ENCODE peak calls at places on chromosome 15, in seven cellular contexts. V is breast epithelium, Q is tibial nerve, M is mucosa of descending colon, O is hepatocyte, X is GM23248, K is stomach. F is an unnamed sample.

GRCh38 chr15:77266708-77267387 is 153.1 kb downstream of the PEAK1 start:
- DNase-seq in V (no peak), Q (no peak), M (no peak), O (no peak), X (peak), K (no peak), F (no peak)

GRCh38 chr15:82849556-82850241 is 40.3 kb downstream of the WHAMM start:
- DNase-seq in V (peak), Q (no peak), M (peak), O (peak), X (peak), K (peak), F (peak)

GRCh38 chr15:45402955-45403892 is 24.9 kb upstream of the GATM start:
- DNase-seq in V (no peak), Q (no peak), M (peak), O (peak), X (peak), K (peak), F (peak)

GRCh38 chr15:60325905-60326304 is 71.9 kb downstream of the ANXA2 start:
- DNase-seq in V (no peak), Q (no peak), M (no peak), O (no peak), X (no peak), K (no peak), F (no peak)

GRCh38 chr15:85941186-85941855 is 138.3 kb upstream of the AGBL1 start:
- DNase-seq in V (no peak), Q (no peak), M (no peak), O (peak), X (no peak), K (no peak), F (no peak)

GRCh38 chr15:81880833-81881232 is 165.0 kb downstream of the MEX3B start:
- DNase-seq in V (no peak), Q (no peak), M (no peak), O (no peak), X (no peak), K (no peak), F (no peak)

GRCh38 chr15:88745696-88746095 is 57.5 kb upstream of the ACAN start:
- DNase-seq in V (no peak), Q (no peak), M (no peak), O (no peak), X (peak), K (no peak), F (no peak)

GRCh38 chr15:33101036-33101435 is 93.5 kb downstream of the FMN1 start:
- DNase-seq in V (no peak), Q (no peak), M (no peak), O (no peak), X (no peak), K (no peak), F (no peak)

GRCh38 chr15:34783986-34784385 is 11.4 kb downstream of the ACTC1 start:
- DNase-seq in V (no peak), Q (no peak), M (no peak), O (no peak), X (no peak), K (no peak), F (no peak)

GRCh38 chr15:70172561-70172960 is 74.8 kb upstream of the TLE3 start:
- DNase-seq in V (no peak), Q (no peak), M (no peak), O (no peak), X (no peak), K (no peak), F (no peak)

GRCh38 chr15:64111679-64112050 is 15.9 kb downstream of the SNX1 start:
- DNase-seq in V (no peak), Q (no peak), M (no peak), O (no peak), X (no peak), K (no peak), F (no peak)

GRCh38 chr15:88396382-88396781 is 70.8 kb downstream of the MRPL46 start:
- DNase-seq in V (no peak), Q (no peak), M (no peak), O (peak), X (no peak), K (no peak), F (no peak)

GRCh38 chr15:83380026-83380425 is 67.1 kb upstream of the SH3GL3 start:
- DNase-seq in V (no peak), Q (no peak), M (no peak), O (no peak), X (peak), K (no peak), F (no peak)

GRCh38 chr15:60788514-60789091 is 309.7 kb upstream of the ICE2 start:
- DNase-seq in V (no peak), Q (no peak), M (no peak), O (no peak), X (no peak), K (no peak), F (no peak)

GRCh38 chr15:91067026-91067425 is 33.0 kb upstream of the SV2B start:
- DNase-seq in V (no peak), Q (no peak), M (no peak), O (no peak), X (peak), K (no peak), F (no peak)

GRCh38 chr15:92803852-92804609 is 96.1 kb upstream of the CHD2 start:
- DNase-seq in V (peak), Q (peak), M (peak), O (peak), X (peak), K (peak), F (peak)

GRCh38 chr15:56913670-56914069 is 4.8 kb upstream of the TCF12 start:
- DNase-seq in V (no peak), Q (no peak), M (no peak), O (no peak), X (peak), K (no peak), F (no peak)

GRCh38 chr15:100751585-100751984 is 128.0 kb upstream of the ALDH1A3 start:
- DNase-seq in V (no peak), Q (no peak), M (no peak), O (no peak), X (no peak), K (no peak), F (no peak)

GRCh38 chr15:65431731-65432130 is 9.0 kb upstream of the IGDCC4 start:
- DNase-seq in V (no peak), Q (no peak), M (no peak), O (no peak), X (no peak), K (no peak), F (no peak)

GRCh38 chr15:96361309-96362000 is 31.0 kb downstream of the NR2F2 start:
- DNase-seq in V (no peak), Q (no peak), M (no peak), O (no peak), X (no peak), K (no peak), F (no peak)
- H3K4me3 ChIP-seq in V (no peak), Q (peak), M (no peak), O (no peak), X (no peak), K (peak), F (no peak)

DNA sequence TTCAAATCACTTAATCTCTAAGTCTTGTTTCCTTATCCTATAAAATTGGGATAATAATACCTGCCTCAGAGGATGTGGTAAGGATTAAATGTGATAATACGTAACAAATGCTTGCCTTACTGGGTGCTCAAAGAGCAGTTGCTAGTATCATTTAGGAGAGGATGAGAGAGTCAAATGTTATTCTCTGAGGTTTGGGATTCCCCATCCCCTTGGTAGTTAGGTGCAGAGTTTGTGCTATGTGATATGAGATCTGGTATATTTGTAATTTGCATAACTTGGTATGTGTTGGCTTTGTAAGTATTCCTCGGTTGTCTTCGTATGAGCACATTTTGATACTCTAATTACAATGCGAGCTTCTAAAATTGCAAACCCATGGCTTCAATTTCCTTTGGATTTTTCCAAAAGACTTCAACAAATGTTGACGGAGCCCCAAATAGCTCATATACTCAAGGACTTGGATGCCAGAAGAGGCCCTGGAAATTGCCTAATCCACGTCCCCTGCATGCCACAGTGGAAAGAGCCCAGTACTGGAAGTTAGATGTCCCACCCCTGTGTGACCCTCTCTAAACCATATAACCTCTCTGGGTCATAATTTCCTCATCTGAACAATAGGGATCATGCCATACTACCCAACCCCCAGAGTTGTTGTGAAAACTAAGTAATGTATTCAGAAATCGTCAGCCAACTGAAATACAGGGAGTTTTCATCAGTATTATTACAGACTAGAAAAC is 85.0 kb downstream of the FBN1 start:
- DNase-seq in V (no peak), Q (no peak), M (no peak), O (no peak), X (peak), K (no peak), F (no peak)
- H3K4me3 ChIP-seq in V (no peak), Q (no peak), M (no peak), O (no peak), X (peak), K (no peak), F (no peak)

GRCh38 chr15:31161990-31162389 is 60.5 kb upstream of the TRPM1 start:
- DNase-seq in V (no peak), Q (no peak), M (no peak), O (no peak), X (no peak), K (no peak), F (no peak)

GRCh38 chr15:31164573-31164912 is 63.0 kb upstream of the TRPM1 start:
- DNase-seq in V (no peak), Q (no peak), M (no peak), O (no peak), X (no peak), K (no peak), F (no peak)

GRCh38 chr15:31160740-31161495 is 59.4 kb upstream of the TRPM1 start:
- DNase-seq in V (no peak), Q (no peak), M (no peak), O (no peak), X (no peak), K (no peak), F (no peak)

GRCh38 chr15:31162721-31163510 is 61.4 kb upstream of the TRPM1 start:
- DNase-seq in V (no peak), Q (no peak), M (no peak), O (no peak), X (no peak), K (no peak), F (no peak)

DNA sequence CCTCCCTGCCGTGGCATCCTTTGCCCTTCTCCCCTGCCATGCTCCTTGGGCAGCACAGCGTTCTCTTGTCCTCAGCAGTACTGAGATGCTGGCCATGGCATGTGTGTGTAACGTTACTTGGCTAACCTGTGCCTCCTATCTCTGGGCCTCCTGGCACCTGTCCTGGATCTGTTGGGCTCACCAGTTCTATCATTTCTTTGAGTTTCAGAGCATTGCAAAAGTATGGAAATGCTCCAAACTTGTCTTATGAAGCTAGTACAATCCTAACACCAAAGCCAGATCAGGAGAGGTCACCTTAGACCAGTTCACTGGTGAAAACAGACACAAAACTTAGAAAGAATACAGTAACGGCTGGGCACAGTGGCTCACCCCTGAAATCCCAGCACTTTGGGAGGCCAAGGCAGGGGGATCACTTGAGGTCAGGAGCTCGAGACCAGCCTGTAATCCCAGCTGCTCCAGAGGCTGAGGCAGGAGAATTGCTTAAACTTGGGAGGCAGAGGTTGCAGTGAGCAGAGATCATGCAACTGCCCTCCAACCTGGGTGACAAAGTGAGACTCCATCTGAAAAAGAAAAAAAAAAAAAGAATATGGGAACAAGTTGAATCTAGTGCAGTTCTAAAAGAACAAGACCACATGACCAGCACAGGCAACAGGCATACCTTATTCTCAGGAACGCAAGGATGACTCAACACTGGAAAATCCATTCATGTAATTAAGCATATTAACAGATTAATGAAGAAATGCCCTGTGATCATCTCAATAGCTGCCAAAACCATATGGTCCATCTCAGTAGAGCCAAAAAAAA is 62.4 kb upstream of the TRPM1 start:
- DNase-seq in V (no peak), Q (no peak), M (no peak), O (peak), X (no peak), K (no peak), F (no peak)
- H3K4me3 ChIP-seq in V (no peak), Q (no peak), M (no peak), O (no peak), X (no peak), K (no peak), F (no peak)

GRCh38 chr15:67796196-67796699 is 29.1 kb upstream of the SKOR1 start:
- DNase-seq in V (no peak), Q (no peak), M (no peak), O (no peak), X (no peak), K (no peak), F (no peak)
- H3K4me3 ChIP-seq in V (no peak), Q (no peak), M (no peak), O (no peak), X (no peak), K (no peak), F (no peak)

F was measured in lung.